ENCODE peak calls at places on chromosomes 3 and 15, in six cellular contexts. P is GM12864, S is BJ, G is GM13977, O is IMR-90, Q is ascending aorta. J is an unnamed sample.

GRCh38 chr15:74133703-74134386 is 3.5 kb downstream of the ISLR2 start:
- DNase-seq in G (no peak), Q (no peak), P (no peak), O (no peak), S (no peak), J (no peak)

GRCh38 chr3:14113964-14114667 is 10.6 kb downstream of the CHCHD4 start:
- DNase-seq in G (no peak), Q (no peak), S (no peak), P (no peak), O (no peak), J (no peak)

GRCh38 chr3:23055733-23056376 is 147.3 kb upstream of the UBE2E2 start:
- DNase-seq in G (no peak), Q (no peak), S (peak; percentile 59), P (no peak), O (peak; percentile 76), J (peak; percentile 77)

GRCh38 chr15:36230741-36231140 is 348.7 kb upstream of the CDIN1 start:
- DNase-seq in O (peak; percentile 84), Q (no peak), S (no peak), G (no peak), P (no peak), J (peak; percentile 20)

GRCh38 chr3:16801223-16801622 is 83.5 kb upstream of the PLCL2 start:
- DNase-seq in S (no peak), Q (no peak), O (no peak), P (no peak), G (no peak), J (no peak)

GRCh38 chr3:171261487-171261886 is 198.7 kb downstream of the TNIK start:
- DNase-seq in Q (no peak), G (no peak), P (no peak), O (peak; percentile 24), S (no peak), J (no peak)

GRCh38 chr3:36911990-36912804 is 32.7 kb downstream of the TRANK1 start:
- DNase-seq in Q (no peak), G (peak; percentile 80), S (no peak), O (peak; percentile 94), P (peak; percentile 94), J (peak; percentile 31)

GRCh38 chr15:74025436-74025835 is 30.9 kb downstream of the PML start:
- DNase-seq in G (no peak), P (no peak), O (peak; percentile 61), S (no peak), Q (peak; percentile 47), J (peak; percentile 51)

GRCh38 chr3:189531271-189531670 is 99.9 kb upstream of the TP63 start:
- DNase-seq in G (no peak), O (no peak), S (no peak), Q (no peak), P (no peak), J (no peak)

GRCh38 chr3:165837058-165837525 is at the start of gene BCHE:
- DNase-seq in G (no peak), S (no peak), Q (no peak), O (peak; percentile 30), P (no peak), J (no peak)

GRCh38 chr3:95595416-95596075 is 1218.8 kb upstream of the EPHA6 start:
- DNase-seq in G (no peak), Q (no peak), O (no peak), S (no peak), P (no peak), J (no peak)

GRCh38 chr3:52385157-52385556 is 59.7 kb downstream of the SEMA3G start:
- DNase-seq in G (peak; percentile 67), S (no peak), P (no peak), Q (no peak), O (peak; percentile 41), J (peak; percentile 43)

GRCh38 chr15:76566276-76566675 is 229.7 kb downstream of the ISL2 start:
- DNase-seq in G (no peak), Q (no peak), S (no peak), P (no peak), O (peak; percentile 82), J (peak; percentile 4)

GRCh38 chr3:32575451-32575850 is 4.8 kb upstream of the DYNC1LI1 start:
- DNase-seq in O (peak; percentile 69), G (no peak), S (no peak), Q (no peak), P (no peak), J (peak; percentile 49)

GRCh38 chr3:127074900-127075360 is 92.0 kb downstream of the PLXNA1 start:
- DNase-seq in Q (peak; percentile 76), G (peak; percentile 86), S (peak; percentile 14), P (peak; percentile 80), O (peak; percentile 48), J (peak; percentile 89)

GRCh38 chr3:20073068-20073467 is 32.8 kb downstream of the KAT2B start:
- DNase-seq in S (no peak), G (no peak), Q (no peak), O (no peak), P (no peak), J (no peak)

GRCh38 chr15:62428851-62429250 is 263.8 kb upstream of the C2CD4B start:
- DNase-seq in P (no peak), Q (no peak), G (no peak), O (no peak), S (no peak), J (no peak)

GRCh38 chr3:186361246-186361611 is 805 bp downstream of the DGKG start:
- DNase-seq in Q (no peak), O (no peak), S (no peak), G (peak; percentile 63), P (no peak), J (no peak)

GRCh38 chr3:46135475-46135874 is 72.6 kb downstream of the CCR1 start:
- DNase-seq in P (no peak), G (no peak), Q (no peak), S (no peak), O (no peak), J (no peak)

GRCh38 chr15:70526974-70527325 is 236.4 kb downstream of the UACA start:
- DNase-seq in G (no peak), Q (peak; percentile 13), P (no peak), S (no peak), O (no peak), J (no peak)

GRCh38 chr3:26932752-26933151 is 310.2 kb downstream of the LRRC3B start:
- DNase-seq in P (no peak), O (no peak), S (no peak), G (no peak), Q (no peak), J (no peak)

GRCh38 chr3:43001094-43001553 is 22.0 kb downstream of the GASK1A start:
- DNase-seq in S (peak; percentile 78), G (no peak), Q (peak; percentile 94), O (peak; percentile 85), P (no peak), J (peak; percentile 81)

GRCh38 chr15:39281094-39281493 is 299.8 kb upstream of the THBS1 start:
- DNase-seq in P (no peak), Q (no peak), S (no peak), O (peak; percentile 87), G (no peak), J (peak; percentile 73)

GRCh38 chr3:79005084-79005483 is 762.7 kb downstream of the ROBO1 start:
- DNase-seq in P (no peak), O (no peak), Q (no peak), S (no peak), G (no peak), J (peak; percentile 29)

GRCh38 chr3:145902166-145902565 is 258.8 kb downstream of the PLOD2 start:
- DNase-seq in O (no peak), G (no peak), P (no peak), Q (no peak), S (peak; percentile 4), J (no peak)

GRCh38 chr3:186035277-186035676 is 73.6 kb downstream of the ETV5 start:
- DNase-seq in G (no peak), Q (no peak), O (peak; percentile 30), P (no peak), S (no peak), J (no peak)

GRCh38 chr15:77415450-77416448 is 4.2 kb downstream of the PEAK1 start:
- DNase-seq in G (no peak), O (peak; percentile 60), S (no peak), Q (no peak), P (no peak), J (no peak)

GRCh38 chr3:50478051-50478450 is 25.4 kb downstream of the CACNA2D2 start:
- DNase-seq in O (no peak), S (no peak), P (no peak), Q (no peak), G (no peak), J (no peak)

DNA sequence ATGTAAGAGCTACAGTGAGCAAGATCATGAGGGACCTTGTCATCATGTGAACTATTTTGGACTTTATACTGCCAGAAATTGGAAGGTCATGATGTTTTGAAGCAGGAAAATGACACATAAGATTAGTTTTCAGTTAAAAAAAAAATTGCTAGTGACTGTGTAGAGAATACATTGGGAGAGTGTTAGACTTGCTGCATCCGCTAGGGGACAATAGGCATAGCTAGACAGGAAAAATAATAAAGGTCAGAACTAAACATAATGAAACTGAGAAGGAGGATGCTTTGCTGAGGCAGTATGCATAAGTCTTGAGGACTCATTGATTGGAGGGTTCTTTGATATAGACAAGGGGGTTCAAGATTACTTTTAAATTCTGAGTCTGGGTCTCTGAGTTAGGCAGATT is 275.8 kb upstream of the KCNH8 start:
- DNase-seq in G (no peak), Q (no peak), O (no peak), S (no peak), P (no peak), J (no peak)
- TF ChIP-seq CTCF in G (no peak), Q (no peak), O (no peak), S (no peak), P (peak; percentile 50), J (peak; percentile 24)

GRCh38 chr15:86231864-86232801 is 152.5 kb downstream of the AGBL1 start:
- DNase-seq in P (no peak), G (peak; percentile 38), O (no peak), Q (no peak), S (no peak), J (no peak)
- TF ChIP-seq CTCF in P (peak; percentile 49), G (peak; percentile 66), O (peak; percentile 39), Q (peak; percentile 7), S (no peak), J (peak; percentile 26)

DNA sequence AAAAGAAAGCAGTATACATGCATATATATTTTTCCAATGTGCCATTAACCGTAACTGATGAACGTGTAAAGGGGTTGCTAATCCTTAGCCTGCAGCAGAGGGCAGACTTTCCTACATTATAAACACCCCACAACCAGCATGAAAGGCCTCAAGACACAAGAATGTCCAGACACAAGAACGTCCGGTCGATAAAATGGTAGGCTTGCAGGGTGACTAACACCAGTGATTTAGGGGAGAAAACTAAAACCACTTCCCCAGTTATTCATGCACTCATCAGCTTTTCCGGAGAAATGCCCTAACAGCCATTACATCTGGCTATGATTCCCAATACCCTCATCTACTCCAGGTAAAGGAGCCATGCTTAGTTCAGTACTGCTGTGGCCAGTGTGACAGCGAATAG is 57.4 kb downstream of the LRTM1 start:
- DNase-seq in S (peak; percentile 88), G (no peak), O (peak; percentile 97), P (no peak), Q (no peak), J (peak; percentile 97)
- TF ChIP-seq CTCF in S (peak; percentile 73), G (no peak), O (peak; percentile 88), P (peak; percentile 5), Q (no peak), J (peak; percentile 83)

GRCh38 chr3:111151438-111151837 is 79.8 kb downstream of the NECTIN3 start:
- DNase-seq in O (peak; percentile 84), Q (no peak), S (no peak), P (no peak), G (no peak), J (peak; percentile 72)
- TF ChIP-seq CTCF in O (no peak), Q (no peak), S (peak; percentile 10), P (no peak), G (no peak), J (no peak)

GRCh38 chr15:32028921-32029320 is 1.4 kb upstream of the CHRNA7 start:
- DNase-seq in O (no peak), Q (no peak), P (no peak), G (no peak), S (no peak), J (no peak)
- TF ChIP-seq CTCF in O (no peak), Q (no peak), P (no peak), G (no peak), S (no peak), J (no peak)